ENCODE peak calls at places on chromosomes 1 and 21, in ten cellular contexts. G is ovary, S is IMR-90, N is heart left ventricle, I is adrenal gland, E is A549, B is sigmoid colon, R is GM12892, A is lower leg skin, C is NB4. U is an unnamed sample.

GRCh38 chr1:202143768-202144509 is 598 bp downstream of the ARL8A start:
- DNase-seq in G (peak), S (no peak), N (peak), I (no peak), E (peak), B (peak), R (peak), A (no peak), C (peak), U (no peak)

GRCh38 chr21:32214654-32215305 is 64.1 kb downstream of the MIS18A start:
- DNase-seq in G (no peak), S (no peak), N (no peak), I (peak), E (no peak), B (no peak), R (no peak), A (no peak), C (no peak), U (no peak)

GRCh38 chr1:30525980-30526651 is 197.3 kb downstream of the MATN1 start:
- DNase-seq in G (no peak), S (peak), N (no peak), I (peak), E (peak), B (no peak), R (no peak), A (no peak), C (peak), U (no peak)

GRCh38 chr1:209231476-209232156 is 351.9 kb upstream of the CAMK1G start:
- DNase-seq in G (no peak), S (no peak), N (no peak), I (no peak), E (no peak), B (no peak), R (no peak), A (no peak), C (no peak), U (no peak)

GRCh38 chr21:33162436-33162921 is 67.3 kb upstream of the IFNAR2 start:
- DNase-seq in G (no peak), S (no peak), N (no peak), I (no peak), E (no peak), B (no peak), R (no peak), A (no peak), C (no peak), U (no peak)

GRCh38 chr1:55632906-55633305 is 417.7 kb upstream of the USP24 start:
- DNase-seq in G (no peak), S (peak), N (no peak), I (no peak), E (no peak), B (no peak), R (no peak), A (no peak), C (no peak), U (no peak)

GRCh38 chr1:18956189-18957135 is at the start of gene IFFO2:
- DNase-seq in G (peak), S (peak), N (peak), I (peak), E (peak), B (peak), R (peak), A (peak), C (peak), U (peak)

GRCh38 chr1:64183380-64183984 is 19.9 kb upstream of the UBE2U start:
- DNase-seq in G (peak), S (peak), N (no peak), I (no peak), E (no peak), B (peak), R (no peak), A (no peak), C (no peak), U (no peak)

GRCh38 chr1:40454873-40455272 is 4.6 kb downstream of the ZFP69B start:
- DNase-seq in G (no peak), S (no peak), N (no peak), I (no peak), E (no peak), B (no peak), R (no peak), A (no peak), C (no peak), U (no peak)

GRCh38 chr1:43688109-43688387 is 19.3 kb upstream of the ST3GAL3 start:
- DNase-seq in G (no peak), S (no peak), N (no peak), I (no peak), E (no peak), B (no peak), R (no peak), A (no peak), C (no peak), U (no peak)

GRCh38 chr1:29227511-29227910 is 3.2 kb downstream of the MECR start:
- DNase-seq in G (no peak), S (no peak), N (no peak), I (no peak), E (no peak), B (no peak), R (no peak), A (no peak), C (no peak), U (no peak)

GRCh38 chr1:156797212-156797871 is 19.3 kb downstream of the SH2D2A start:
- DNase-seq in G (no peak), S (peak), N (no peak), I (peak), E (peak), B (no peak), R (no peak), A (no peak), C (peak), U (peak)

GRCh38 chr1:91844862-91845528 is 41.0 kb downstream of the TGFBR3 start:
- DNase-seq in G (peak), S (peak), N (no peak), I (peak), E (peak), B (peak), R (no peak), A (peak), C (no peak), U (peak)

GRCh38 chr1:183245366-183245765 is 59.3 kb downstream of the LAMC2 start:
- DNase-seq in G (no peak), S (no peak), N (no peak), I (no peak), E (no peak), B (no peak), R (no peak), A (no peak), C (no peak), U (no peak)

GRCh38 chr1:15961492-15961891 is 14.4 kb downstream of the ZBTB17 start:
- DNase-seq in G (peak), S (no peak), N (no peak), I (no peak), E (no peak), B (no peak), R (no peak), A (no peak), C (no peak), U (no peak)

GRCh38 chr1:223716302-223716862 is 4.0 kb downstream of the CAPN2 start:
- DNase-seq in G (no peak), S (no peak), N (no peak), I (no peak), E (no peak), B (no peak), R (no peak), A (no peak), C (peak), U (peak)

GRCh38 chr1:156356875-156357534 is 12.0 kb upstream of the RHBG start:
- DNase-seq in G (peak), S (no peak), N (peak), I (no peak), E (peak), B (no peak), R (peak), A (no peak), C (peak), U (peak)

GRCh38 chr21:44368711-44369446 is 15.5 kb downstream of the TRPM2 start:
- DNase-seq in G (no peak), S (no peak), N (no peak), I (peak), E (peak), B (peak), R (no peak), A (no peak), C (no peak), U (peak)

GRCh38 chr1:39650431-39650830 is 11.0 kb upstream of the HEYL start:
- DNase-seq in G (no peak), S (no peak), N (no peak), I (no peak), E (no peak), B (no peak), R (no peak), A (no peak), C (no peak), U (no peak)

GRCh38 chr1:84750110-84750509 is 59.8 kb upstream of the SSX2IP start:
- DNase-seq in G (no peak), S (no peak), N (no peak), I (no peak), E (no peak), B (no peak), R (no peak), A (no peak), C (no peak), U (no peak)

GRCh38 chr21:29787011-29787909 is 152.5 kb downstream of the GRIK1 start:
- DNase-seq in G (no peak), S (no peak), N (no peak), I (no peak), E (no peak), B (no peak), R (no peak), A (no peak), C (no peak), U (no peak)

GRCh38 chr1:107652976-107653375 is 312.0 kb downstream of the VAV3 start:
- DNase-seq in G (no peak), S (no peak), N (no peak), I (no peak), E (no peak), B (no peak), R (no peak), A (no peak), C (no peak), U (no peak)

GRCh38 chr1:197327776-197328364 is 59.8 kb downstream of the CRB1 start:
- DNase-seq in G (no peak), S (peak), N (no peak), I (no peak), E (no peak), B (no peak), R (no peak), A (no peak), C (peak), U (no peak)

GRCh38 chr1:240455228-240455821 is 156.6 kb downstream of the GREM2 start:
- DNase-seq in G (no peak), S (peak), N (no peak), I (no peak), E (no peak), B (no peak), R (no peak), A (no peak), C (peak), U (no peak)

GRCh38 chr1:178502330-178502714 is 5.6 kb upstream of the CLEC20A start:
- DNase-seq in G (no peak), S (no peak), N (no peak), I (peak), E (no peak), B (no peak), R (no peak), A (no peak), C (no peak), U (peak)

GRCh38 chr1:198776602-198777029 is 137.8 kb downstream of the PTPRC start:
- DNase-seq in G (no peak), S (peak), N (peak), I (peak), E (no peak), B (peak), R (no peak), A (peak), C (peak), U (no peak)

GRCh38 chr1:50894340-50894739 is 65.7 kb downstream of the FAF1 start:
- DNase-seq in G (no peak), S (no peak), N (no peak), I (no peak), E (no peak), B (no peak), R (no peak), A (no peak), C (no peak), U (no peak)

GRCh38 chr21:39125752-39126485 is 57.3 kb downstream of the PSMG1 start:
- DNase-seq in G (peak), S (peak), N (no peak), I (peak), E (no peak), B (peak), R (no peak), A (no peak), C (peak), U (peak)

GRCh38 chr1:29826646-29827045 is 590.3 kb downstream of the PTPRU start:
- DNase-seq in G (no peak), S (no peak), N (no peak), I (no peak), E (no peak), B (no peak), R (no peak), A (no peak), C (no peak), U (no peak)

GRCh38 chr1:56456426-56457101 is 122.8 kb downstream of the PLPP3 start:
- DNase-seq in G (no peak), S (peak), N (no peak), I (peak), E (peak), B (no peak), R (no peak), A (no peak), C (no peak), U (no peak)

GRCh38 chr1:31624354-31625179 is 7.1 kb downstream of the HCRTR1 start:
- DNase-seq in G (no peak), S (no peak), N (no peak), I (peak), E (no peak), B (no peak), R (no peak), A (no peak), C (no peak), U (peak)

GRCh38 chr1:15177710-15178166 is 24.2 kb downstream of the TMEM51 start:
- DNase-seq in G (no peak), S (no peak), N (no peak), I (peak), E (no peak), B (no peak), R (no peak), A (no peak), C (peak), U (no peak)

GRCh38 chr1:156667610-156667967 is 9.6 kb downstream of the NES start:
- DNase-seq in G (peak), S (peak), N (no peak), I (no peak), E (no peak), B (no peak), R (no peak), A (no peak), C (no peak), U (no peak)

GRCh38 chr1:40049745-40050144 is 9.2 kb downstream of the CAP1 start:
- DNase-seq in G (no peak), S (peak), N (no peak), I (no peak), E (no peak), B (no peak), R (no peak), A (no peak), C (no peak), U (no peak)

GRCh38 chr1:185352067-185352466 is 35.0 kb upstream of the IVNS1ABP start:
- DNase-seq in G (no peak), S (peak), N (no peak), I (no peak), E (no peak), B (no peak), R (no peak), A (no peak), C (no peak), U (no peak)

GRCh38 chr1:1797731-1798341 is 19.6 kb upstream of the NADK start:
- DNase-seq in G (no peak), S (no peak), N (peak), I (no peak), E (no peak), B (no peak), R (no peak), A (no peak), C (no peak), U (no peak)

GRCh38 chr1:162916407-162916806 is 55.4 kb upstream of the CCDC190 start:
- DNase-seq in G (no peak), S (peak), N (no peak), I (no peak), E (no peak), B (no peak), R (no peak), A (no peak), C (no peak), U (no peak)

GRCh38 chr21:35274090-35274489 is 225.0 kb upstream of the RUNX1 start:
- DNase-seq in G (no peak), S (no peak), N (no peak), I (no peak), E (no peak), B (no peak), R (no peak), A (no peak), C (no peak), U (no peak)
- TF ChIP-seq POLR2A in G (no peak), S (no peak), N (no peak), I (no peak), E (no peak), B (no peak), R (no peak), A (no peak), C (no peak), U (no peak)

GRCh38 chr1:208179303-208179702 is 64.9 kb downstream of the PLXNA2 start:
- DNase-seq in G (peak), S (no peak), N (no peak), I (no peak), E (no peak), B (no peak), R (no peak), A (no peak), C (no peak), U (peak)

GRCh38 chr1:208178091-208178529 is 66.1 kb downstream of the PLXNA2 start:
- DNase-seq in G (no peak), S (no peak), N (no peak), I (no peak), E (no peak), B (no peak), R (no peak), A (no peak), C (no peak), U (no peak)

GRCh38 chr1:208181259-208181816 is 62.8 kb downstream of the PLXNA2 start:
- DNase-seq in G (no peak), S (no peak), N (no peak), I (no peak), E (no peak), B (no peak), R (no peak), A (no peak), C (no peak), U (no peak)

GRCh38 chr1:208177656-208178055 is 66.5 kb downstream of the PLXNA2 start:
- DNase-seq in G (no peak), S (no peak), N (no peak), I (no peak), E (no peak), B (no peak), R (peak), A (no peak), C (no peak), U (peak)

GRCh38 chr1:208179850-208180416 is 64.3 kb downstream of the PLXNA2 start:
- DNase-seq in G (no peak), S (no peak), N (no peak), I (no peak), E (no peak), B (no peak), R (no peak), A (no peak), C (no peak), U (no peak)
- TF ChIP-seq POLR2A in G (no peak), S (no peak), N (no peak), I (no peak), E (no peak), B (no peak), R (no peak), A (no peak), C (no peak), U (no peak)

DNA sequence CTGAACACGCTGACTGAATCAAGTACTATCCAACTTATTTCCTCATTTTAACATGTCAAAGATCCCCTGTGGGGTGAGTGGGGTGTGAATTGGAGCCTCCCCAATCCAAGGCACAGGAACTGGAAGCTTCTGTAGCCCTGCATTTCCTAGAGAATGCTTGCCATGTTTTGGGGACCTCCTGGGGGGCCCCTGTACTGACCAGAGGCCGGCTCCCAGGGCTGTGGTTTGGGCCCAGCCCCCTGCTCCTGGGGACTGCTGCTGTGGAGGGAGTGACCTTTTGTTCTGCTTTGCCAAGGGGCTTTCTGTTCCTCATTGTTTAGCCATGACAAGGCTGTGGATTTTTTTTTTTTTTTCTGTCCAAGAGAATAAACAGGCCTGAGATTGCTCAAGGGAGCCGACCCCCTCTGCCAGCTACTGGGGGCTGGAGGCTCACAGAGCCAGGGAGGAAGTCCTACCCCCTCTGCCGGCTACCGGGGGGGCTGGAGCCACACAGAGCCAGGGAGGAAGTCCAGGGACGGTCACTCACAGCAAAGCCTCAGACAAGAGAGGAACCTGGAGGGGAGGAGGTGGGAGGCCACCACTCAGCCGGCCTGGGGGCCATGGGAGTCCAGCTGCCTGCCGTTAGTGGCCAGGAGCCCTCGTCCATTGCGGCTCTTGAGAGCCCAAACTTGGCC is 17.4 kb downstream of the TNFRSF1B start:
- DNase-seq in G (peak), S (peak), N (peak), I (peak), E (no peak), B (peak), R (no peak), A (peak), C (peak), U (peak)
- TF ChIP-seq POLR2A in G (no peak), S (peak), N (peak), I (peak), E (no peak), B (peak), R (no peak), A (no peak), C (no peak), U (peak)

GRCh38 chr1:180502361-180503273 is at the start of gene ACBD6:
- DNase-seq in G (peak), S (peak), N (peak), I (peak), E (peak), B (peak), R (peak), A (peak), C (peak), U (peak)
- TF ChIP-seq POLR2A in G (peak), S (peak), N (peak), I (peak), E (peak), B (no peak), R (peak), A (no peak), C (peak), U (peak)

DNA sequence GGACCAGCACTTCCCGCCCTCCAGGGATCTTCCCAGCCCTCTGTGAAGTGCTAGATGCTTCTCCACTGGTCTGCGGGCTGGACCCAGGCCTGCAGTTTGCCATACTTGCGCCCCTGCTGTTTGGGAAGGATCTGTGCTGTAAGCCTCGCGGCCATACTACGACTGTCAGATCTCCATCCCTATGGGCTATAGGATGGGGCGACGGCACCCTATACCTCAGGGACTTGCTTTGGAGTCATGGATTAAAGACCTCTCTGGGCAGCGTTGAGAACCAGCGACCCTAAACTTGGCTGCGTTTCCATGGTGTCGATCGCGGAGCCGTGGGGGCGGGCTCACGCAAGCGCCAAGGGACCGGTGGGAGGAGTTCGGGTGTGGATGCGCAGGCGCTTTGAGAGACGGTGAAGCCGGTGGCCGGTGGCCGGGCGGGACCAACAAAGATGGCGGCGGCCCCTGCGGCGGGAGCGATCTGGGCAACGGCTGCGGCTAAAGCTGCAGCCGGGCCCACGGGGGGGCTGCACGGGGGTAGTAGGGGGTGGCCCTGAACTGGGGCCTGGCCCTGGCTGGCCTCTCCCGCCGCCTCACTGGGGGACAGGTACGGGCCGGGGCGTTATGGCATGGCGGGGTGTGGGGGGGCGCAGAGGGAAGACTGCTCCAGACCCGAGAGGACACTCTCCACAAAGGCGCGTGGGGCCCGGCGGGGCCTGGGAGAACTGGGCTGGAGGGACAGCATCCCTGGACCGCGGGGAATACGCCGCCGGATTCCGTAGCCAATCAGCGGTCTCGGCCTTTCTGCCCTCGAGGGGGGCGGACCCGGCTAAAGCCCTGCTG is at the start of gene USP21:
- DNase-seq in G (peak), S (peak), N (peak), I (peak), E (peak), B (peak), R (peak), A (peak), C (peak), U (peak)
- TF ChIP-seq POLR2A in G (peak), S (no peak), N (peak), I (peak), E (peak), B (peak), R (peak), A (no peak), C (peak), U (peak)